ENCODE peak calls at places on chromosome 13, in ten cellular contexts. One of them, this sample, is unnamed.
A peak's percentile ranks its signal among the peaks of the same experiment; 100 is the strongest.

GRCh38 chr13:98055623-98056022 is 87.3 kb upstream of the FARP1 start:
- DNase-seq in activated CD8-positive, alpha-beta memory T cell treated with anti-CD3 and anti-CD28 coated beads for 24 hours: no peak
- DNase-seq in T-helper 17 cell: no peak
- DNase-seq in left ventricle myocardium inferior: no peak
- DNase-seq in hypothalamus: no peak
- DNase-seq in NCI-H1105 treated with DMSO at 0.1 percent for 48 hours: no peak
- DNase-seq in EL: no peak
- DNase-seq in IMR-90: no peak
- DNase-seq in stimulated activated CD4-positive, alpha-beta T cell treated with anti-CD3 and anti-CD28 coated beads, Interleukin-1b, Interleukin-23, amount 100 ng/mL, for 24 hours: no peak
- DNase-seq in A549: no peak
- DNase-seq in this sample: no peak

GRCh38 chr13:67069117-67069767 is 160.9 kb downstream of the PCDH9 start:
- DNase-seq in A549: peak; percentile 69
- DNase-seq in activated CD8-positive, alpha-beta memory T cell treated with anti-CD3 and anti-CD28 coated beads for 24 hours: no peak
- DNase-seq in hypothalamus: no peak
- DNase-seq in IMR-90: peak; percentile 22
- DNase-seq in NCI-H1105 treated with DMSO at 0.1 percent for 48 hours: peak; percentile 13
- DNase-seq in T-helper 17 cell: no peak
- DNase-seq in left ventricle myocardium inferior: no peak
- DNase-seq in EL: no peak
- DNase-seq in stimulated activated CD4-positive, alpha-beta T cell treated with anti-CD3 and anti-CD28 coated beads, Interleukin-1b, Interleukin-23, amount 100 ng/mL, for 24 hours: no peak
- DNase-seq in this sample: no peak

GRCh38 chr13:33722216-33722900 is 95.6 kb upstream of the RFC3 start:
- DNase-seq in left ventricle myocardium inferior: no peak
- DNase-seq in hypothalamus: no peak
- DNase-seq in T-helper 17 cell: no peak
- DNase-seq in stimulated activated CD4-positive, alpha-beta T cell treated with anti-CD3 and anti-CD28 coated beads, Interleukin-1b, Interleukin-23, amount 100 ng/mL, for 24 hours: no peak
- DNase-seq in NCI-H1105 treated with DMSO at 0.1 percent for 48 hours: peak; percentile 31
- DNase-seq in A549: no peak
- DNase-seq in activated CD8-positive, alpha-beta memory T cell treated with anti-CD3 and anti-CD28 coated beads for 24 hours: no peak
- DNase-seq in IMR-90: peak; percentile 7
- DNase-seq in EL: peak; percentile 8
- DNase-seq in this sample: no peak

GRCh38 chr13:53112522-53112921 is 83.9 kb downstream of the OLFM4 start:
- DNase-seq in IMR-90: no peak
- DNase-seq in left ventricle myocardium inferior: no peak
- DNase-seq in activated CD8-positive, alpha-beta memory T cell treated with anti-CD3 and anti-CD28 coated beads for 24 hours: no peak
- DNase-seq in hypothalamus: no peak
- DNase-seq in T-helper 17 cell: no peak
- DNase-seq in NCI-H1105 treated with DMSO at 0.1 percent for 48 hours: peak; percentile 80
- DNase-seq in A549: no peak
- DNase-seq in stimulated activated CD4-positive, alpha-beta T cell treated with anti-CD3 and anti-CD28 coated beads, Interleukin-1b, Interleukin-23, amount 100 ng/mL, for 24 hours: no peak
- DNase-seq in EL: no peak
- DNase-seq in this sample: no peak

GRCh38 chr13:43986395-43986794 is 106.7 kb downstream of the LACC1 start:
- DNase-seq in NCI-H1105 treated with DMSO at 0.1 percent for 48 hours: peak; percentile 84
- DNase-seq in A549: no peak
- DNase-seq in stimulated activated CD4-positive, alpha-beta T cell treated with anti-CD3 and anti-CD28 coated beads, Interleukin-1b, Interleukin-23, amount 100 ng/mL, for 24 hours: no peak
- DNase-seq in hypothalamus: no peak
- DNase-seq in T-helper 17 cell: no peak
- DNase-seq in activated CD8-positive, alpha-beta memory T cell treated with anti-CD3 and anti-CD28 coated beads for 24 hours: no peak
- DNase-seq in EL: no peak
- DNase-seq in IMR-90: no peak
- DNase-seq in left ventricle myocardium inferior: no peak
- DNase-seq in this sample: no peak

GRCh38 chr13:46182491-46182877 is 507 bp upstream of the LCP1 start:
- DNase-seq in IMR-90: no peak
- DNase-seq in activated CD8-positive, alpha-beta memory T cell treated with anti-CD3 and anti-CD28 coated beads for 24 hours: no peak
- DNase-seq in EL: no peak
- DNase-seq in A549: no peak
- DNase-seq in NCI-H1105 treated with DMSO at 0.1 percent for 48 hours: no peak
- DNase-seq in T-helper 17 cell: no peak
- DNase-seq in hypothalamus: no peak
- DNase-seq in left ventricle myocardium inferior: no peak
- DNase-seq in stimulated activated CD4-positive, alpha-beta T cell treated with anti-CD3 and anti-CD28 coated beads, Interleukin-1b, Interleukin-23, amount 100 ng/mL, for 24 hours: no peak
- DNase-seq in this sample: no peak

GRCh38 chr13:72023895-72024294 is 156.9 kb upstream of the DACH1 start:
- DNase-seq in EL: no peak
- DNase-seq in hypothalamus: no peak
- DNase-seq in activated CD8-positive, alpha-beta memory T cell treated with anti-CD3 and anti-CD28 coated beads for 24 hours: no peak
- DNase-seq in A549: no peak
- DNase-seq in stimulated activated CD4-positive, alpha-beta T cell treated with anti-CD3 and anti-CD28 coated beads, Interleukin-1b, Interleukin-23, amount 100 ng/mL, for 24 hours: no peak
- DNase-seq in T-helper 17 cell: no peak
- DNase-seq in left ventricle myocardium inferior: no peak
- DNase-seq in IMR-90: no peak
- DNase-seq in NCI-H1105 treated with DMSO at 0.1 percent for 48 hours: no peak
- DNase-seq in this sample: no peak

GRCh38 chr13:109783815-109784589 is 2.4 kb downstream of the IRS2 start:
- DNase-seq in activated CD8-positive, alpha-beta memory T cell treated with anti-CD3 and anti-CD28 coated beads for 24 hours: no peak
- DNase-seq in left ventricle myocardium inferior: no peak
- DNase-seq in IMR-90: no peak
- DNase-seq in T-helper 17 cell: peak; percentile 13
- DNase-seq in hypothalamus: no peak
- DNase-seq in EL: no peak
- DNase-seq in stimulated activated CD4-positive, alpha-beta T cell treated with anti-CD3 and anti-CD28 coated beads, Interleukin-1b, Interleukin-23, amount 100 ng/mL, for 24 hours: no peak
- DNase-seq in NCI-H1105 treated with DMSO at 0.1 percent for 48 hours: no peak
- DNase-seq in A549: no peak
- DNase-seq in this sample: no peak

GRCh38 chr13:53921473-53921872 is 892.9 kb downstream of the OLFM4 start:
- DNase-seq in left ventricle myocardium inferior: no peak
- DNase-seq in stimulated activated CD4-positive, alpha-beta T cell treated with anti-CD3 and anti-CD28 coated beads, Interleukin-1b, Interleukin-23, amount 100 ng/mL, for 24 hours: no peak
- DNase-seq in NCI-H1105 treated with DMSO at 0.1 percent for 48 hours: no peak
- DNase-seq in hypothalamus: no peak
- DNase-seq in A549: no peak
- DNase-seq in IMR-90: no peak
- DNase-seq in EL: no peak
- DNase-seq in T-helper 17 cell: no peak
- DNase-seq in activated CD8-positive, alpha-beta memory T cell treated with anti-CD3 and anti-CD28 coated beads for 24 hours: no peak
- DNase-seq in this sample: peak; percentile 23

GRCh38 chr13:31930901-31931522 is 100.6 kb upstream of the FRY start:
- DNase-seq in T-helper 17 cell: no peak
- DNase-seq in left ventricle myocardium inferior: no peak
- DNase-seq in stimulated activated CD4-positive, alpha-beta T cell treated with anti-CD3 and anti-CD28 coated beads, Interleukin-1b, Interleukin-23, amount 100 ng/mL, for 24 hours: no peak
- DNase-seq in activated CD8-positive, alpha-beta memory T cell treated with anti-CD3 and anti-CD28 coated beads for 24 hours: no peak
- DNase-seq in IMR-90: no peak
- DNase-seq in NCI-H1105 treated with DMSO at 0.1 percent for 48 hours: no peak
- DNase-seq in EL: no peak
- DNase-seq in hypothalamus: no peak
- DNase-seq in A549: no peak
- DNase-seq in this sample: no peak

GRCh38 chr13:102452831-102453230 is 51.0 kb upstream of the FGF14 start:
- DNase-seq in EL: no peak
- DNase-seq in IMR-90: peak; percentile 16
- DNase-seq in A549: no peak
- DNase-seq in NCI-H1105 treated with DMSO at 0.1 percent for 48 hours: no peak
- DNase-seq in activated CD8-positive, alpha-beta memory T cell treated with anti-CD3 and anti-CD28 coated beads for 24 hours: no peak
- DNase-seq in T-helper 17 cell: no peak
- DNase-seq in stimulated activated CD4-positive, alpha-beta T cell treated with anti-CD3 and anti-CD28 coated beads, Interleukin-1b, Interleukin-23, amount 100 ng/mL, for 24 hours: no peak
- DNase-seq in left ventricle myocardium inferior: no peak
- DNase-seq in hypothalamus: no peak
- DNase-seq in this sample: no peak

GRCh38 chr13:20182231-20182846 is 10.4 kb downstream of the GJB2 start:
- DNase-seq in hypothalamus: no peak
- DNase-seq in T-helper 17 cell: no peak
- DNase-seq in A549: peak; percentile 71
- DNase-seq in stimulated activated CD4-positive, alpha-beta T cell treated with anti-CD3 and anti-CD28 coated beads, Interleukin-1b, Interleukin-23, amount 100 ng/mL, for 24 hours: no peak
- DNase-seq in activated CD8-positive, alpha-beta memory T cell treated with anti-CD3 and anti-CD28 coated beads for 24 hours: peak; percentile 70
- DNase-seq in NCI-H1105 treated with DMSO at 0.1 percent for 48 hours: peak; percentile 69
- DNase-seq in left ventricle myocardium inferior: no peak
- DNase-seq in IMR-90: peak; percentile 80
- DNase-seq in EL: peak; percentile 69
- DNase-seq in this sample: no peak

GRCh38 chr13:99916366-99917103 is 55.0 kb downstream of the ZIC5 start:
- DNase-seq in EL: peak; percentile 63
- DNase-seq in IMR-90: peak; percentile 71
- DNase-seq in T-helper 17 cell: no peak
- DNase-seq in left ventricle myocardium inferior: no peak
- DNase-seq in activated CD8-positive, alpha-beta memory T cell treated with anti-CD3 and anti-CD28 coated beads for 24 hours: no peak
- DNase-seq in hypothalamus: no peak
- DNase-seq in A549: peak; percentile 71
- DNase-seq in NCI-H1105 treated with DMSO at 0.1 percent for 48 hours: peak; percentile 43
- DNase-seq in stimulated activated CD4-positive, alpha-beta T cell treated with anti-CD3 and anti-CD28 coated beads, Interleukin-1b, Interleukin-23, amount 100 ng/mL, for 24 hours: no peak
- DNase-seq in this sample: no peak

GRCh38 chr13:71587193-71587592 is 279.8 kb downstream of the DACH1 start:
- DNase-seq in stimulated activated CD4-positive, alpha-beta T cell treated with anti-CD3 and anti-CD28 coated beads, Interleukin-1b, Interleukin-23, amount 100 ng/mL, for 24 hours: no peak
- DNase-seq in NCI-H1105 treated with DMSO at 0.1 percent for 48 hours: no peak
- DNase-seq in A549: no peak
- DNase-seq in activated CD8-positive, alpha-beta memory T cell treated with anti-CD3 and anti-CD28 coated beads for 24 hours: no peak
- DNase-seq in left ventricle myocardium inferior: no peak
- DNase-seq in EL: no peak
- DNase-seq in T-helper 17 cell: no peak
- DNase-seq in hypothalamus: no peak
- DNase-seq in IMR-90: no peak
- DNase-seq in this sample: no peak

GRCh38 chr13:74187564-74187963 is 53.4 kb upstream of the KLF12 start:
- DNase-seq in left ventricle myocardium inferior: no peak
- DNase-seq in T-helper 17 cell: no peak
- DNase-seq in NCI-H1105 treated with DMSO at 0.1 percent for 48 hours: no peak
- DNase-seq in stimulated activated CD4-positive, alpha-beta T cell treated with anti-CD3 and anti-CD28 coated beads, Interleukin-1b, Interleukin-23, amount 100 ng/mL, for 24 hours: no peak
- DNase-seq in EL: peak; percentile 61
- DNase-seq in A549: peak; percentile 79
- DNase-seq in IMR-90: peak; percentile 42
- DNase-seq in hypothalamus: no peak
- DNase-seq in activated CD8-positive, alpha-beta memory T cell treated with anti-CD3 and anti-CD28 coated beads for 24 hours: no peak
- DNase-seq in this sample: no peak

GRCh38 chr13:100547805-100548204 is 40.8 kb downstream of the GGACT start:
- DNase-seq in EL: peak; percentile 28
- DNase-seq in stimulated activated CD4-positive, alpha-beta T cell treated with anti-CD3 and anti-CD28 coated beads, Interleukin-1b, Interleukin-23, amount 100 ng/mL, for 24 hours: no peak
- DNase-seq in activated CD8-positive, alpha-beta memory T cell treated with anti-CD3 and anti-CD28 coated beads for 24 hours: no peak
- DNase-seq in T-helper 17 cell: no peak
- DNase-seq in hypothalamus: no peak
- DNase-seq in left ventricle myocardium inferior: no peak
- DNase-seq in NCI-H1105 treated with DMSO at 0.1 percent for 48 hours: peak; percentile 1
- DNase-seq in A549: no peak
- DNase-seq in IMR-90: no peak
- DNase-seq in this sample: no peak

GRCh38 chr13:108270442-108270841 is 924 bp downstream of the TNFSF13B start:
- DNase-seq in NCI-H1105 treated with DMSO at 0.1 percent for 48 hours: no peak
- DNase-seq in T-helper 17 cell: no peak
- DNase-seq in stimulated activated CD4-positive, alpha-beta T cell treated with anti-CD3 and anti-CD28 coated beads, Interleukin-1b, Interleukin-23, amount 100 ng/mL, for 24 hours: no peak
- DNase-seq in hypothalamus: no peak
- DNase-seq in EL: no peak
- DNase-seq in left ventricle myocardium inferior: no peak
- DNase-seq in activated CD8-positive, alpha-beta memory T cell treated with anti-CD3 and anti-CD28 coated beads for 24 hours: no peak
- DNase-seq in IMR-90: no peak
- DNase-seq in A549: no peak
- DNase-seq in this sample: no peak

GRCh38 chr13:77827350-77827749 is 91.3 kb downstream of the EDNRB start:
- DNase-seq in NCI-H1105 treated with DMSO at 0.1 percent for 48 hours: no peak
- DNase-seq in A549: no peak
- DNase-seq in stimulated activated CD4-positive, alpha-beta T cell treated with anti-CD3 and anti-CD28 coated beads, Interleukin-1b, Interleukin-23, amount 100 ng/mL, for 24 hours: no peak
- DNase-seq in hypothalamus: no peak
- DNase-seq in activated CD8-positive, alpha-beta memory T cell treated with anti-CD3 and anti-CD28 coated beads for 24 hours: no peak
- DNase-seq in IMR-90: no peak
- DNase-seq in EL: no peak
- DNase-seq in T-helper 17 cell: no peak
- DNase-seq in left ventricle myocardium inferior: peak; percentile 18
- DNase-seq in this sample: no peak

GRCh38 chr13:95156208-95156607 is 145.0 kb downstream of the ABCC4 start:
- DNase-seq in activated CD8-positive, alpha-beta memory T cell treated with anti-CD3 and anti-CD28 coated beads for 24 hours: no peak
- DNase-seq in stimulated activated CD4-positive, alpha-beta T cell treated with anti-CD3 and anti-CD28 coated beads, Interleukin-1b, Interleukin-23, amount 100 ng/mL, for 24 hours: no peak
- DNase-seq in T-helper 17 cell: no peak
- DNase-seq in left ventricle myocardium inferior: no peak
- DNase-seq in A549: peak; percentile 41
- DNase-seq in hypothalamus: no peak
- DNase-seq in IMR-90: peak; percentile 17
- DNase-seq in EL: peak; percentile 3
- DNase-seq in NCI-H1105 treated with DMSO at 0.1 percent for 48 hours: peak; percentile 40
- DNase-seq in this sample: no peak

GRCh38 chr13:74203576-74203975 is 69.4 kb upstream of the KLF12 start:
- DNase-seq in left ventricle myocardium inferior: no peak
- DNase-seq in EL: peak; percentile 53
- DNase-seq in A549: no peak
- DNase-seq in activated CD8-positive, alpha-beta memory T cell treated with anti-CD3 and anti-CD28 coated beads for 24 hours: no peak
- DNase-seq in hypothalamus: no peak
- DNase-seq in IMR-90: peak; percentile 47
- DNase-seq in NCI-H1105 treated with DMSO at 0.1 percent for 48 hours: no peak
- DNase-seq in T-helper 17 cell: no peak
- DNase-seq in stimulated activated CD4-positive, alpha-beta T cell treated with anti-CD3 and anti-CD28 coated beads, Interleukin-1b, Interleukin-23, amount 100 ng/mL, for 24 hours: no peak
- DNase-seq in this sample: no peak

This sample was measured in aorta.